ENCODE peak calls at places on chromosomes 1 and 21, in six cellular contexts. One of them, this sample, is unnamed.
A peak's percentile ranks its signal among the peaks of the same experiment; 100 is the strongest.

GRCh38 chr1:24415910-24416665 is 486 bp downstream of the NIPAL3 start:
- DNase-seq in adrenal gland: peak; percentile 20
- DNase-seq in endothelial cell of umbilical vein: no peak
- DNase-seq in CD14-positive monocyte: peak; percentile 44
- DNase-seq in astrocyte of the spinal cord: peak; percentile 26
- DNase-seq in neural crest cell: no peak
- DNase-seq in this sample: peak; percentile 47

GRCh38 chr1:203163891-203164635 is 11.6 kb downstream of the MYBPH start:
- DNase-seq in CD14-positive monocyte: peak; percentile 58
- DNase-seq in adrenal gland: peak; percentile 38
- DNase-seq in astrocyte of the spinal cord: no peak
- DNase-seq in neural crest cell: no peak
- DNase-seq in endothelial cell of umbilical vein: no peak
- DNase-seq in this sample: no peak

GRCh38 chr1:19361231-19362147 is 49.4 kb downstream of the SLC66A1 start:
- DNase-seq in CD14-positive monocyte: no peak
- DNase-seq in adrenal gland: no peak
- DNase-seq in neural crest cell: no peak
- DNase-seq in astrocyte of the spinal cord: peak; percentile 43
- DNase-seq in endothelial cell of umbilical vein: no peak
- DNase-seq in this sample: peak; percentile 90

GRCh38 chr1:226945106-226945857 is 5.2 kb downstream of the COQ8A start:
- DNase-seq in neural crest cell: no peak
- DNase-seq in astrocyte of the spinal cord: no peak
- DNase-seq in CD14-positive monocyte: no peak
- DNase-seq in adrenal gland: peak; percentile 68
- DNase-seq in endothelial cell of umbilical vein: no peak
- DNase-seq in this sample: no peak

GRCh38 chr1:84037758-84038611 is 39.1 kb upstream of the TTLL7 start:
- DNase-seq in neural crest cell: no peak
- DNase-seq in astrocyte of the spinal cord: no peak
- DNase-seq in CD14-positive monocyte: no peak
- DNase-seq in adrenal gland: no peak
- DNase-seq in endothelial cell of umbilical vein: no peak
- DNase-seq in this sample: no peak

GRCh38 chr1:223258751-223259177 is 105.2 kb downstream of the SUSD4 start:
- DNase-seq in astrocyte of the spinal cord: peak; percentile 55
- DNase-seq in endothelial cell of umbilical vein: no peak
- DNase-seq in adrenal gland: peak; percentile 69
- DNase-seq in CD14-positive monocyte: no peak
- DNase-seq in neural crest cell: no peak
- DNase-seq in this sample: peak; percentile 98

GRCh38 chr1:246947255-246947654 is 15.5 kb upstream of the AHCTF1 start:
- DNase-seq in adrenal gland: peak; percentile 76
- DNase-seq in neural crest cell: no peak
- DNase-seq in CD14-positive monocyte: no peak
- DNase-seq in endothelial cell of umbilical vein: peak; percentile 87
- DNase-seq in astrocyte of the spinal cord: peak; percentile 87
- DNase-seq in this sample: peak; percentile 99

GRCh38 chr1:109570414-109570813 is 22.0 kb downstream of the GNAI3 start:
- DNase-seq in adrenal gland: no peak
- DNase-seq in astrocyte of the spinal cord: no peak
- DNase-seq in neural crest cell: no peak
- DNase-seq in endothelial cell of umbilical vein: peak; percentile 24
- DNase-seq in CD14-positive monocyte: no peak
- DNase-seq in this sample: no peak

GRCh38 chr1:28112388-28113311 is 24.2 kb upstream of the EYA3 start:
- DNase-seq in adrenal gland: peak; percentile 47
- DNase-seq in astrocyte of the spinal cord: peak; percentile 65
- DNase-seq in endothelial cell of umbilical vein: peak; percentile 70
- DNase-seq in neural crest cell: no peak
- DNase-seq in CD14-positive monocyte: peak; percentile 97
- DNase-seq in this sample: peak; percentile 64

GRCh38 chr1:182600036-182600713 is 4.0 kb downstream of the RGS16 start:
- DNase-seq in endothelial cell of umbilical vein: no peak
- DNase-seq in adrenal gland: no peak
- DNase-seq in astrocyte of the spinal cord: no peak
- DNase-seq in neural crest cell: no peak
- DNase-seq in CD14-positive monocyte: no peak
- DNase-seq in this sample: no peak

GRCh38 chr1:143720087-143721023 is 251.4 kb downstream of the FAM72C start:
- DNase-seq in astrocyte of the spinal cord: no peak
- DNase-seq in adrenal gland: peak; percentile 48
- DNase-seq in endothelial cell of umbilical vein: no peak
- DNase-seq in neural crest cell: no peak
- DNase-seq in CD14-positive monocyte: no peak
- DNase-seq in this sample: peak; percentile 21

GRCh38 chr1:17531682-17532487 is 7.6 kb upstream of the ARHGEF10L start:
- DNase-seq in astrocyte of the spinal cord: peak; percentile 29
- DNase-seq in endothelial cell of umbilical vein: no peak
- DNase-seq in neural crest cell: no peak
- DNase-seq in adrenal gland: peak; percentile 88
- DNase-seq in CD14-positive monocyte: no peak
- DNase-seq in this sample: no peak

GRCh38 chr1:11706292-11706691 is 14.8 kb downstream of the DRAXIN start:
- DNase-seq in neural crest cell: no peak
- DNase-seq in endothelial cell of umbilical vein: no peak
- DNase-seq in astrocyte of the spinal cord: no peak
- DNase-seq in adrenal gland: no peak
- DNase-seq in CD14-positive monocyte: no peak
- DNase-seq in this sample: no peak

GRCh38 chr1:205318231-205318991 is 3.1 kb downstream of the NUAK2 start:
- DNase-seq in adrenal gland: no peak
- DNase-seq in CD14-positive monocyte: no peak
- DNase-seq in neural crest cell: no peak
- DNase-seq in astrocyte of the spinal cord: no peak
- DNase-seq in endothelial cell of umbilical vein: no peak
- DNase-seq in this sample: peak; percentile 95

GRCh38 chr21:14071902-14072734 is 138.6 kb downstream of the LIPI start:
- DNase-seq in endothelial cell of umbilical vein: no peak
- DNase-seq in neural crest cell: no peak
- DNase-seq in astrocyte of the spinal cord: no peak
- DNase-seq in adrenal gland: no peak
- DNase-seq in CD14-positive monocyte: no peak
- DNase-seq in this sample: no peak

GRCh38 chr1:200901796-200902444 is 7.2 kb downstream of the INAVA start:
- DNase-seq in astrocyte of the spinal cord: no peak
- DNase-seq in adrenal gland: no peak
- DNase-seq in CD14-positive monocyte: no peak
- DNase-seq in endothelial cell of umbilical vein: no peak
- DNase-seq in neural crest cell: no peak
- DNase-seq in this sample: peak; percentile 82

GRCh38 chr1:189131576-189131975 is 1346.1 kb downstream of the BRINP3 start:
- DNase-seq in CD14-positive monocyte: no peak
- DNase-seq in adrenal gland: no peak
- DNase-seq in endothelial cell of umbilical vein: no peak
- DNase-seq in neural crest cell: no peak
- DNase-seq in astrocyte of the spinal cord: no peak
- DNase-seq in this sample: peak; percentile 38

GRCh38 chr1:117564227-117565082 is 41.4 kb upstream of the TENT5C start:
- DNase-seq in adrenal gland: no peak
- DNase-seq in CD14-positive monocyte: no peak
- DNase-seq in neural crest cell: no peak
- DNase-seq in astrocyte of the spinal cord: no peak
- DNase-seq in endothelial cell of umbilical vein: no peak
- DNase-seq in this sample: no peak

GRCh38 chr1:81758213-81758612 is 42.5 kb upstream of the ADGRL2 start:
- DNase-seq in neural crest cell: no peak
- DNase-seq in CD14-positive monocyte: no peak
- DNase-seq in endothelial cell of umbilical vein: no peak
- DNase-seq in astrocyte of the spinal cord: peak; percentile 8
- DNase-seq in adrenal gland: no peak
- DNase-seq in this sample: no peak

GRCh38 chr21:31173881-31174555 is 135.7 kb upstream of the KRTAP19-8 start:
- DNase-seq in astrocyte of the spinal cord: no peak
- DNase-seq in neural crest cell: no peak
- DNase-seq in CD14-positive monocyte: no peak
- DNase-seq in endothelial cell of umbilical vein: peak; percentile 78
- DNase-seq in adrenal gland: peak; percentile 51
- DNase-seq in this sample: no peak

GRCh38 chr1:41888756-41889155 is 30.0 kb downstream of the HIVEP3 start:
- DNase-seq in neural crest cell: no peak
- DNase-seq in adrenal gland: no peak
- DNase-seq in endothelial cell of umbilical vein: no peak
- DNase-seq in astrocyte of the spinal cord: no peak
- DNase-seq in CD14-positive monocyte: no peak
- DNase-seq in this sample: no peak

GRCh38 chr21:42194863-42195262 is 24.1 kb upstream of the ABCG1 start:
- DNase-seq in CD14-positive monocyte: no peak
- DNase-seq in adrenal gland: no peak
- DNase-seq in endothelial cell of umbilical vein: no peak
- DNase-seq in astrocyte of the spinal cord: no peak
- DNase-seq in neural crest cell: no peak
- DNase-seq in this sample: no peak

GRCh38 chr1:158329807-158330206 is 1.5 kb downstream of the CD1B start:
- DNase-seq in adrenal gland: peak; percentile 4
- DNase-seq in neural crest cell: no peak
- DNase-seq in astrocyte of the spinal cord: no peak
- DNase-seq in CD14-positive monocyte: no peak
- DNase-seq in endothelial cell of umbilical vein: no peak
- DNase-seq in this sample: peak; percentile 49

GRCh38 chr1:6884652-6885153 is 99.4 kb downstream of the CAMTA1 start:
- DNase-seq in endothelial cell of umbilical vein: no peak
- DNase-seq in astrocyte of the spinal cord: no peak
- DNase-seq in neural crest cell: no peak
- DNase-seq in adrenal gland: no peak
- DNase-seq in CD14-positive monocyte: no peak
- DNase-seq in this sample: no peak

GRCh38 chr1:41677586-41677985 is 193.1 kb upstream of the EDN2 start:
- DNase-seq in endothelial cell of umbilical vein: no peak
- DNase-seq in adrenal gland: no peak
- DNase-seq in neural crest cell: no peak
- DNase-seq in CD14-positive monocyte: no peak
- DNase-seq in astrocyte of the spinal cord: no peak
- DNase-seq in this sample: no peak

GRCh38 chr1:197093226-197093887 is 26.3 kb upstream of the F13B start:
- DNase-seq in endothelial cell of umbilical vein: no peak
- DNase-seq in CD14-positive monocyte: no peak
- DNase-seq in astrocyte of the spinal cord: no peak
- DNase-seq in neural crest cell: no peak
- DNase-seq in adrenal gland: no peak
- DNase-seq in this sample: peak; percentile 69

GRCh38 chr1:236761397-236762132 is 33.5 kb upstream of the MTR start:
- DNase-seq in astrocyte of the spinal cord: no peak
- DNase-seq in CD14-positive monocyte: no peak
- DNase-seq in endothelial cell of umbilical vein: no peak
- DNase-seq in adrenal gland: no peak
- DNase-seq in neural crest cell: no peak
- DNase-seq in this sample: no peak

DNA sequence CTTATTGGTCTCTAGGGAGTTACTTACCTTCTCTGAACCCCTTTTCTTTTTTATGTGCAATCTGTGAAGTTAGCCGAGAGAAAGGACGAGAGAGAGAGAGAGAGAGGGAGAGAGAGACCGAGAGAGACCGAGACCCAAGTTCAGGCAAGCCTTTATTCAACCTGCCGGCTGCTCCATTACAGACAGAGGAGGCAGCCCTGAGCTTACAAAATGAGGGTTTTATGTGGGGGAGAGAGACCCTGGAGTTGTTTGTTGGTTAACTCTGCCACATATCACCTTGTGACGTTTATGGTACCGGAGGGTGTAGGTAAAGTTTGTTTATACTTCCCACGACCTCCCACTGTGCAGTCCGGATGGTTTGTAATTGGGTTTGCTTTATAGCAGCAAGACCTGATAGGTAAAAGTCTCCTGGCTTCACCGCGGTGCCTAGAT is 1.5 kb upstream of the MCOLN3 start:
- DNase-seq in neural crest cell: no peak
- DNase-seq in adrenal gland: no peak
- DNase-seq in CD14-positive monocyte: no peak
- DNase-seq in astrocyte of the spinal cord: no peak
- DNase-seq in endothelial cell of umbilical vein: no peak
- DNase-seq in this sample: no peak
- TF ChIP-seq CTCF in neural crest cell: no peak
- TF ChIP-seq CTCF in adrenal gland: no peak
- TF ChIP-seq CTCF in CD14-positive monocyte: no peak
- TF ChIP-seq CTCF in astrocyte of the spinal cord: no peak
- TF ChIP-seq CTCF in endothelial cell of umbilical vein: no peak
- TF ChIP-seq CTCF in this sample: no peak

GRCh38 chr21:18954415-18954972 is 550.9 kb upstream of the TMPRSS15 start:
- DNase-seq in neural crest cell: no peak
- DNase-seq in CD14-positive monocyte: no peak
- DNase-seq in endothelial cell of umbilical vein: no peak
- DNase-seq in adrenal gland: no peak
- DNase-seq in astrocyte of the spinal cord: no peak
- DNase-seq in this sample: no peak

GRCh38 chr21:18950045-18950740 is 546.6 kb upstream of the TMPRSS15 start:
- DNase-seq in neural crest cell: no peak
- DNase-seq in adrenal gland: no peak
- DNase-seq in CD14-positive monocyte: no peak
- DNase-seq in endothelial cell of umbilical vein: no peak
- DNase-seq in astrocyte of the spinal cord: no peak
- DNase-seq in this sample: no peak

DNA sequence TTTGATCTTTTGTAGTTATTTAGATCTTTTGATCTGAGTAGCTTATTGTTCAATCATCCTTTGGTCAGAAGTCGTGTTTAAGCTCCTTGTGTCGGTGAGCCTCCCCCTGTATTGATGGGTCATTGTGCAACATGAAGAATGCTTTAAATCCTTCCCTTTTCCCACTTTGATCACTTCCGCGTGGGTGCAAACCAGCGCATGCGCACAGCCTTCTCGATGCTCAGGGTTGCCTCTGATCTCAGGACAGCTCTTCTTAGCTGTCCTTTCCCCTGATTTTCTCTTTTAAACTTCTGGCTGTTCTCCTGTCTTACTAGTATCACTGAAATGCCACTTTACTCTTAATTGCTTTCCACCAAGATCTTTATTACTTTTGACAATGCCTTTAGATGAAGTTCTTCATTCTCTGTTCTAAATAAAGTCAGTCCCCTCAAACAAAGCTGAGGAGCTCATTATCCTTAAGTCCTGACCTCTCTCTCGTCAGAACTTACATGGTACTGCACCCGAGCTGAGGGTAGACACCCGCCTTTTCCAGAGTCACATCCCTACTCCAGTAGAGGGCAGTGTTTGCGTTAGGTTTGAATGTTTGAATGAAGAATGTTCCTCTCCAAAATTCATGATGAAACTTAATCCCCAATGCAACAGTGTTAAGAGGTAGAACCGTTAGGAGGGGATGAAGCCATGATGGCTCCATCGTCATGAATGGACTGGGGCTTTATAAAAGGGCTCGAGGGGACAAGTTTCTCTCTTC is 547.9 kb upstream of the TMPRSS15 start:
- DNase-seq in CD14-positive monocyte: no peak
- DNase-seq in neural crest cell: peak; percentile 35
- DNase-seq in adrenal gland: peak; percentile 35
- DNase-seq in astrocyte of the spinal cord: peak; percentile 12
- DNase-seq in endothelial cell of umbilical vein: no peak
- DNase-seq in this sample: peak; percentile 79
- TF ChIP-seq CTCF in CD14-positive monocyte: no peak
- TF ChIP-seq CTCF in neural crest cell: peak; percentile 68
- TF ChIP-seq CTCF in adrenal gland: peak; percentile 50
- TF ChIP-seq CTCF in astrocyte of the spinal cord: peak; percentile 52
- TF ChIP-seq CTCF in endothelial cell of umbilical vein: no peak
- TF ChIP-seq CTCF in this sample: peak; percentile 38

GRCh38 chr1:47439151-47440051 is 1.6 kb downstream of the FOXD2 start:
- DNase-seq in endothelial cell of umbilical vein: no peak
- DNase-seq in adrenal gland: no peak
- DNase-seq in astrocyte of the spinal cord: no peak
- DNase-seq in neural crest cell: no peak
- DNase-seq in CD14-positive monocyte: no peak
- DNase-seq in this sample: no peak
- TF ChIP-seq CTCF in endothelial cell of umbilical vein: no peak
- TF ChIP-seq CTCF in adrenal gland: no peak
- TF ChIP-seq CTCF in astrocyte of the spinal cord: no peak
- TF ChIP-seq CTCF in neural crest cell: no peak
- TF ChIP-seq CTCF in CD14-positive monocyte: no peak
- TF ChIP-seq CTCF in this sample: no peak

GRCh38 chr1:32334864-32335618 is 992 bp downstream of the MARCKSL1 start:
- DNase-seq in endothelial cell of umbilical vein: peak; percentile 41
- DNase-seq in CD14-positive monocyte: no peak
- DNase-seq in neural crest cell: peak; percentile 48
- DNase-seq in astrocyte of the spinal cord: no peak
- DNase-seq in adrenal gland: peak; percentile 71
- DNase-seq in this sample: no peak
- TF ChIP-seq CTCF in endothelial cell of umbilical vein: peak; percentile 80
- TF ChIP-seq CTCF in CD14-positive monocyte: peak; percentile 93
- TF ChIP-seq CTCF in neural crest cell: peak; percentile 70
- TF ChIP-seq CTCF in astrocyte of the spinal cord: peak; percentile 78
- TF ChIP-seq CTCF in adrenal gland: peak; percentile 67
- TF ChIP-seq CTCF in this sample: peak; percentile 33